ENCODE peak calls at places on chromosomes 13 and 19, in nine cellular contexts. N is fibroblast of pulmonary artery, O is IMR-90, U is AG09319, B is GM13976, J is nephron progenitor cell, W is ascending aorta, K is transverse colon, T is foreskin keratinocyte. L is an unnamed sample.
A peak's percentile ranks its signal among the peaks of the same experiment; 100 is the strongest.

GRCh38 chr13:34588362-34588761 is 353.7 kb upstream of the NBEA start:
- DNase-seq in K (no peak), T (no peak), B (no peak), U (no peak), J (no peak), N (no peak), O (no peak), W (no peak), L (no peak)

GRCh38 chr19:13840751-13841338 is 36.1 kb upstream of the NANOS3 start:
- DNase-seq in K (no peak), W (no peak), N (no peak), O (no peak), J (no peak), T (no peak), U (no peak), B (no peak), L (no peak)

GRCh38 chr13:48656621-48657020 is 2.9 kb downstream of the CYSLTR2 start:
- DNase-seq in B (no peak), J (no peak), U (no peak), W (no peak), T (no peak), N (peak; percentile 58), O (no peak), K (no peak), L (no peak)

GRCh38 chr13:114166381-114167131 is 12.5 kb upstream of the CFAP97D2 start:
- DNase-seq in K (no peak), O (no peak), T (no peak), U (no peak), J (no peak), B (no peak), W (no peak), N (no peak), L (no peak)

GRCh38 chr19:19410553-19411550 is 5.4 kb downstream of the GATAD2A start:
- DNase-seq in T (no peak), W (no peak), O (no peak), B (peak; percentile 66), J (no peak), N (no peak), U (no peak), K (no peak), L (no peak)

GRCh38 chr13:51297556-51297955 is 41.9 kb upstream of the SERPINE3 start:
- DNase-seq in N (no peak), B (no peak), J (no peak), O (no peak), T (no peak), W (no peak), K (no peak), U (no peak), L (no peak)

GRCh38 chr19:41883463-41883820 is 458 bp downstream of the ARHGEF1 start:
- DNase-seq in N (no peak), J (no peak), B (no peak), O (no peak), W (no peak), U (no peak), T (no peak), K (no peak), L (no peak)

GRCh38 chr13:40456397-40456958 is 210.0 kb downstream of the FOXO1 start:
- DNase-seq in O (no peak), T (no peak), B (no peak), N (no peak), W (no peak), K (no peak), J (no peak), U (no peak), L (no peak)

GRCh38 chr19:3969435-3970312 is 1.2 kb downstream of the DAPK3 start:
- DNase-seq in N (peak; percentile 83), J (peak; percentile 32), U (no peak), O (peak; percentile 82), T (peak; percentile 96), W (peak; percentile 58), B (no peak), K (no peak), L (no peak)

GRCh38 chr13:48851707-48852106 is 124.0 kb upstream of the FNDC3A start:
- DNase-seq in U (no peak), W (no peak), K (no peak), J (no peak), B (no peak), T (no peak), N (no peak), O (no peak), L (no peak)

GRCh38 chr13:111039735-111040134 is 75.4 kb upstream of the ARHGEF7 start:
- DNase-seq in K (no peak), O (no peak), U (no peak), W (no peak), B (no peak), J (no peak), N (no peak), T (no peak), L (no peak)

GRCh38 chr19:42217522-42218442 is at the start of gene DEDD2:
- DNase-seq in J (peak; percentile 99), U (peak; percentile 93), B (peak; percentile 98), W (peak; percentile 96), T (peak; percentile 94), N (peak; percentile 97), K (peak; percentile 99), O (peak; percentile 99), L (peak; percentile 99)

GRCh38 chr19:1063030-1063908 is 3.7 kb upstream of the ARHGAP45 start:
- DNase-seq in T (no peak), O (no peak), B (peak; percentile 72), U (no peak), W (no peak), J (peak; percentile 42), K (no peak), N (no peak), L (no peak)

DNA sequence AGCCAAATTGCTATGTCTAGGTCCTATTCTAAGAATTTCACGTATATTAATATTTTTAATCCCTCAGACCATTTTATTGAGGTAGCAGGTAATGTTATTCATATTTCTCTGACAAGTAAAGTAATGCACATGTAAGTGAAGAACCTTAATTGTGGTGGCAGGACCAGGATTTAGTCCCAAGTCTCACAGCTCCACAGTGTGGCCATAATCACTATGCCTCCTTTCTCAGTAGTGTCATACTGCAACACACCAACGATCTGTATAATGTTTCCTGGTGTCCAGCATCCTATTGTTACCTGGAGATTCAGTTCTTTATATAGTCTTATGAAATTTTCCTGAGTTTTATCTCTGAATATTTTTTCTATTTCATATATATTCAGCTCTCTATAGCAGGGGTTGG is 340.3 kb downstream of the OLFM4 start:
- DNase-seq in N (no peak), B (no peak), J (no peak), U (no peak), W (no peak), O (no peak), K (no peak), T (no peak), L (no peak)
- TF ChIP-seq CTCF in N (no peak), B (no peak), J (no peak), U (no peak), W (no peak), O (no peak), K (no peak), T (no peak), L (no peak)

DNA sequence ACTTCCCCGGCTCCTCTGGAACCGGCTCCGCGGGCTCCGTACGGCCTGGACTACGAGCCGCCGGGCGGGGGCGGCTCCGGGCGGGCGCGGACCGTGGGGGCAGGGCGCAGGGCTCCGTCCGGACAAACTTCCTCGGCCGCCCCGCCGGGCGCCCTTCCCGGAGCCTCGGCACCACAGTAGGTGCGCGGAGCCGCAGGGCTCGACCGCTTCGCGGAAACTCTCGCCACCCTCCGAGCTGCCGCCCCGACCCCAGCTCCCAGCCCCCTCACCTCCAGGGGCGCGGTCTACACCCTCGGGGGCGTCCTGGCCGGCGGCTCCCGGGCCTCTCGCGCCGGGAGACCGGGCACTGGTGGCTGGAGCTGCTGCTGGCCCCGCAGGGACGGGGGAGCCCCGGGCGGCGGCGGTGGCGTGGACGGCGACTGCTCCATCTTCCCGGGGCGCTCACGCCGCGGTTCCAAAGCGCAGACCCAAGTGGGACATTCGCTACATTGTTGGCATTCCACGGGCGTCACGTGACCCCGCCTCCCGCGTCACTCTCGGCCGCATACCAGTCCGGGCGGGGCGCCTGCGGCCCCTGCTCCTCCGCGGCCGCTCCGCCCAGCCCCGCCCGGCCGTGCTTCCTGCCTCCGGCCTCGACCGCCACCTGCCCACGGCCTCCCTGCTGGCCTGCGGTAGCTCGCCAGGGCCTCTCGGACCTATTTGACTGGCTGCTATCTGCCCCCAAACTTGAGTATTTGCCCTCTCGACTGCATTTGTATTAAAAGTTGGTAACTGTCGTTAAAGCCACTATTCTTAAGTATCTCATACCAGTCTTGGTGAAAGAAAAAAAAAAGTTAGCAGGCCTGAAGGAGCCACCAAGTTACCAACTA is at the start of gene LATS2:
- DNase-seq in W (peak; percentile 82), K (peak; percentile 96), O (peak; percentile 94), T (peak; percentile 81), U (peak; percentile 89), J (peak; percentile 98), N (peak; percentile 96), B (peak; percentile 91), L (peak; percentile 98)
- TF ChIP-seq CTCF in W (no peak), K (peak; percentile 2), O (peak; percentile 20), T (peak; percentile 33), U (peak; percentile 26), J (no peak), N (peak; percentile 7), B (no peak), L (peak; percentile 23)

GRCh38 chr19:48255376-48256303 is at the start of gene CARD8:
- DNase-seq in B (peak; percentile 61), W (peak; percentile 43), O (peak; percentile 88), J (peak; percentile 66), T (peak; percentile 92), U (peak; percentile 60), N (peak; percentile 92), K (peak; percentile 87), L (peak; percentile 90)
- TF ChIP-seq CTCF in B (no peak), W (no peak), O (peak; percentile 0), J (no peak), T (no peak), U (no peak), N (peak; percentile 17), K (no peak), L (peak; percentile 16)

GRCh38 chr19:48954595-48955307 is at the start of gene BAX:
- DNase-seq in U (peak; percentile 86), T (peak; percentile 91), J (peak; percentile 98), B (peak; percentile 98), K (peak; percentile 98), W (peak; percentile 92), N (peak; percentile 97), O (peak; percentile 93), L (peak; percentile 99)
- TF ChIP-seq CTCF in U (no peak), T (peak; percentile 50), J (no peak), B (no peak), K (no peak), W (no peak), N (no peak), O (no peak), L (no peak)

L was measured in osteocyte.